ENCODE peak calls at places on chromosomes 7 and 10, in four cellular contexts. One of them, this sample, is unnamed.
A peak's percentile ranks its signal among the peaks of the same experiment; 100 is the strongest.

GRCh38 chr7:123608991-123609882 is 7.6 kb downstream of the ASB15 start:
- DNase-seq in Calu3: no peak
- DNase-seq in GM23338: no peak
- DNase-seq in endothelial cell: no peak
- DNase-seq in this sample: no peak

GRCh38 chr7:29106128-29106988 is 40.0 kb downstream of the CPVL start:
- DNase-seq in GM23338: peak; percentile 87
- DNase-seq in Calu3: peak; percentile 75
- DNase-seq in endothelial cell: peak; percentile 59
- DNase-seq in this sample: peak; percentile 74

GRCh38 chr10:1293636-1294440 is 237.7 kb downstream of the WDR37 start:
- DNase-seq in endothelial cell: no peak
- DNase-seq in GM23338: peak; percentile 38
- DNase-seq in Calu3: no peak
- DNase-seq in this sample: peak; percentile 76

GRCh38 chr7:139118234-139118802 is 8.8 kb upstream of the ZC3HAV1 start:
- DNase-seq in endothelial cell: no peak
- DNase-seq in GM23338: peak; percentile 53
- DNase-seq in Calu3: peak; percentile 52
- DNase-seq in this sample: peak; percentile 56

GRCh38 chr10:123150229-123150985 is 2.5 kb downstream of the HMX2 start:
- DNase-seq in Calu3: no peak
- DNase-seq in endothelial cell: no peak
- DNase-seq in GM23338: no peak
- DNase-seq in this sample: no peak

GRCh38 chr7:47266131-47266706 is 315.7 kb downstream of the TNS3 start:
- DNase-seq in Calu3: peak; percentile 84
- DNase-seq in GM23338: peak; percentile 77
- DNase-seq in endothelial cell: peak; percentile 70
- DNase-seq in this sample: peak; percentile 88

GRCh38 chr7:2668401-2668800 is 19.6 kb upstream of the AMZ1 start:
- DNase-seq in endothelial cell: no peak
- DNase-seq in Calu3: peak; percentile 57
- DNase-seq in GM23338: no peak
- DNase-seq in this sample: no peak

GRCh38 chr7:108086546-108086945 is 43.6 kb downstream of the LAMB4 start:
- DNase-seq in endothelial cell: no peak
- DNase-seq in Calu3: no peak
- DNase-seq in GM23338: no peak
- DNase-seq in this sample: no peak

GRCh38 chr7:132189881-132190280 is 386.4 kb downstream of the PLXNA4 start:
- DNase-seq in Calu3: no peak
- DNase-seq in endothelial cell: no peak
- DNase-seq in GM23338: no peak
- DNase-seq in this sample: no peak

DNA sequence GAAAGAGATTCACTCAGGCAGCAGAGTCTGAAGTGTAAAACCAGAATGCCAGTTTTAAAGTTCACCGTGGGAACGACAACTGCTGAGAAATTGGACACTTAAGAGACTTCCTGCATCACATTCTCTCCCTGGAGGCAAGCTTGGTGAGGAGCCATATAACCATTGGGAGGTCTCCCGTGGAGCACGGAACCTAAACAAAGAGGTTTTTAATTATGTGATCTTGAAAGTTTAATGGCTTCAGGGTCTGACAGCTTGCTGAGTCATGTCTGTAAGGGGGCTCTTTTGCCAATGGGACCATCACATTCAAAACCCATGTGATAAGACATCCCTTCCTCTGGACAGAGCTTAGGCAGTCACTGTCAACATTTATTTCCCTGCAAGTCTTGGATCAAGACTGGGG is 674.4 kb downstream of the TYW1 start:
- DNase-seq in GM23338: no peak
- DNase-seq in Calu3: no peak
- DNase-seq in endothelial cell: no peak
- DNase-seq in this sample: no peak
- TF ChIP-seq CTCF in GM23338: no peak
- TF ChIP-seq CTCF in Calu3: no peak
- TF ChIP-seq CTCF in endothelial cell: no peak
- TF ChIP-seq CTCF in this sample: no peak

GRCh38 chr10:122113161-122113944 is 124.4 kb downstream of the TACC2 start:
- DNase-seq in Calu3: peak; percentile 74
- DNase-seq in endothelial cell: peak; percentile 76
- DNase-seq in GM23338: peak; percentile 81
- DNase-seq in this sample: peak; percentile 88
- TF ChIP-seq CTCF in Calu3: peak; percentile 54
- TF ChIP-seq CTCF in endothelial cell: peak; percentile 39
- TF ChIP-seq CTCF in GM23338: peak; percentile 32
- TF ChIP-seq CTCF in this sample: peak; percentile 78

DNA sequence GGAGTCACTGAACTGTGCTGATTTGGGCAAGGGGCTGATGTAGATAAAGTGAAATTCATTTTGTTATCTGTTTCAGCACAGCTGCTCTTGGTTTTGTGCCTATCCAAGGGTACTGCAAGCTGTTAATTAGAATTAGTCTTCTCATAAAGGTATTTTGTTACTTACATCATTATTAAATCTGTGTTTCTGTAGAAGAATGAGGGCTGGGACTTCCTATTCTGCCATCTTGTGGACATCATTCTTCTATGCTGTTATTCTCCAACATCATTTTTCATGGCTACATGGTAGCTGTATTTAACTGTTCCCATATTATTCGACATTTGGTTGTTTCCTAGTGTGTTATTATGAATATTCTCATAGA is 76.2 kb upstream of the CCDC71L start:
- DNase-seq in GM23338: peak; percentile 14
- DNase-seq in Calu3: peak; percentile 4
- DNase-seq in endothelial cell: no peak
- DNase-seq in this sample: no peak
- TF ChIP-seq CTCF in GM23338: peak; percentile 42
- TF ChIP-seq CTCF in Calu3: no peak
- TF ChIP-seq CTCF in endothelial cell: no peak
- TF ChIP-seq CTCF in this sample: peak; percentile 48

GRCh38 chr10:53579773-53580172 is 807.2 kb upstream of the MBL2 start:
- DNase-seq in GM23338: no peak
- DNase-seq in endothelial cell: no peak
- DNase-seq in Calu3: no peak
- DNase-seq in this sample: no peak

DNA sequence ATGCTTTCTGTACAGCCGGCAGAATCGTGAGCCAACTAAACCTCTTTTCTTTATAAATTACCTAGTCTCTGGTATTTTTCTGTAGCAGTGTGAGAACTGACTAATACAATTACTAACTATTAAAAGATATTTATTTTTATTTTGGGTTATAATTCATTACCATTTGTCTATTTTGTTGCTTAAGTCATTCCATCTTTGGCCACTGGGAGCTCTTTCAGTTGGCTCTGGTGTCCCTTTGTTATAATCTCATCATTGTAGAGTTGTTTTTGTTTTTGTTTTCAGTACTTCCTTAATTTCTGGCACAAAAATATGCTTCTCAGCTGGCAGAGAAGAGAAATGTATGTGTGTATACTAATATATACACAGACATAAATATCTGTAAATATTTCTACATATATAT is 807.9 kb upstream of the MBL2 start:
- DNase-seq in endothelial cell: no peak
- DNase-seq in Calu3: no peak
- DNase-seq in GM23338: no peak
- DNase-seq in this sample: no peak
- TF ChIP-seq CTCF in endothelial cell: no peak
- TF ChIP-seq CTCF in Calu3: no peak
- TF ChIP-seq CTCF in GM23338: peak; percentile 44
- TF ChIP-seq CTCF in this sample: peak; percentile 51

GRCh38 chr7:148255333-148255732 is 335.2 kb upstream of the C7orf33 start:
- DNase-seq in Calu3: no peak
- DNase-seq in endothelial cell: no peak
- DNase-seq in GM23338: no peak
- DNase-seq in this sample: no peak
- TF ChIP-seq CTCF in Calu3: no peak
- TF ChIP-seq CTCF in endothelial cell: peak; percentile 19
- TF ChIP-seq CTCF in GM23338: no peak
- TF ChIP-seq CTCF in this sample: peak; percentile 41

This sample was measured in endodermal cell.